ENCODE peak calls at places on chromosomes 4 and X, in four cellular contexts. U is astrocyte of the cerebellum, S is uterus, O is fibroblast of mammary gland. Y is an unnamed sample.

GRCh38 chrX:12329476-12329875 is 191.2 kb downstream of the FRMPD4 start:
- DNase-seq in S (no peak), U (no peak), O (peak), Y (no peak)

GRCh38 chrX:134607523-134607922 is 50.7 kb downstream of the PLAC1 start:
- DNase-seq in U (no peak), O (no peak), S (no peak), Y (peak)

GRCh38 chrX:149718757-149719156 is 6.9 kb downstream of the MAGEA11 start:
- DNase-seq in S (no peak), O (no peak), U (no peak), Y (no peak)

GRCh38 chrX:94057385-94057784 is 383.4 kb downstream of the FAM133A start:
- DNase-seq in U (peak), O (no peak), S (no peak), Y (peak)

GRCh38 chr4:182809417-182810102 is 107.6 kb downstream of the DCTD start:
- DNase-seq in S (no peak), O (no peak), U (no peak), Y (no peak)

GRCh38 chr4:5018096-5018495 is 1.2 kb downstream of the CYTL1 start:
- DNase-seq in U (no peak), O (no peak), S (no peak), Y (no peak)

GRCh38 chr4:125115476-125115875 is 199.3 kb upstream of the FAT4 start:
- DNase-seq in O (peak), U (peak), S (no peak), Y (peak)

GRCh38 chrX:53077207-53078197 is 4.7 kb upstream of the TSPYL2 start:
- DNase-seq in U (no peak), O (no peak), S (no peak), Y (no peak)

GRCh38 chrX:68938244-68939004 is 109.6 kb downstream of the EFNB1 start:
- DNase-seq in S (no peak), O (peak), U (peak), Y (peak)

GRCh38 chrX:102959471-102959870 is 22.4 kb downstream of the RAB40AL start:
- DNase-seq in O (peak), U (no peak), S (no peak), Y (peak)

GRCh38 chrX:151042852-151043251 is 59.7 kb downstream of the HMGB3 start:
- DNase-seq in U (no peak), O (no peak), S (no peak), Y (no peak)

GRCh38 chr4:181291615-181292014 is 951.6 kb upstream of the TENM3 start:
- DNase-seq in S (no peak), U (no peak), O (no peak), Y (no peak)

GRCh38 chr4:54513231-54513630 is 144.5 kb upstream of the KIT start:
- DNase-seq in U (peak), O (peak), S (no peak), Y (peak)

GRCh38 chr4:176193126-176193525 is 2.3 kb downstream of the SPATA4 start:
- DNase-seq in U (peak), O (peak), S (no peak), Y (peak)

GRCh38 chrX:30215357-30215843 is at the start of gene MAGEB2:
- DNase-seq in O (no peak), U (no peak), S (no peak), Y (no peak)

GRCh38 chr4:108366716-108367115 is 198.0 kb upstream of the LEF1 start:
- DNase-seq in O (no peak), U (no peak), S (no peak), Y (no peak)

GRCh38 chrX:101931104-101931493 is 728 bp downstream of the ZMAT1 start:
- DNase-seq in S (no peak), O (no peak), U (no peak), Y (no peak)
- TF ChIP-seq CTCF in S (no peak), O (no peak), U (no peak), Y (no peak)

DNA sequence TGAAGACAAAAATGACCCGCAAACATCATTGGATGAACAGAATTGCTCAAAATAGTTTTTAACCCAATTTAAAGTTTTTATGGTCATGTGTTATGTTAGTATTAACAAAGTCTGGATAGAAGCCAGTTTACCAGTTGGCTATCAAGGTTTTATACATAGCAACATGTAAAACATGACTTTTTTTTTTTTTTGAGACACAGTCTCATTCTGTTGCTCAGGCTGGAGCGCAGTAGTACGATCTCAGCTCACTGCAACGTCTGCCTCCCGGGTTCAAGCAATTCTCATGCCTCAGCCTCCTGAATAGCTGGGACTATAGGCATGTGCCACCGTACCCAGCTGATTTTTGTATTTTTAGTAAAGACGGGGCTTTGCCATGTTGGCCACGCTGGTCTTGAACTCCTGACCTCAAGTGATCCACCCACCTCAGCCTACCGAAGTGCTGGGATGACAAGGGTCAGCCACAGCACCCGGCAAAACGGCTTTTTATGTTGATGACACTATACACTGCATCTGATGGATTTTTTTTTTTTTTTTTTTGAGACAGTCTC is 3.4 kb downstream of the SAT1 start:
- DNase-seq in U (no peak), S (no peak), O (peak), Y (peak)
- H3K4me3 ChIP-seq in U (no peak), S (no peak), O (no peak), Y (no peak)

DNA sequence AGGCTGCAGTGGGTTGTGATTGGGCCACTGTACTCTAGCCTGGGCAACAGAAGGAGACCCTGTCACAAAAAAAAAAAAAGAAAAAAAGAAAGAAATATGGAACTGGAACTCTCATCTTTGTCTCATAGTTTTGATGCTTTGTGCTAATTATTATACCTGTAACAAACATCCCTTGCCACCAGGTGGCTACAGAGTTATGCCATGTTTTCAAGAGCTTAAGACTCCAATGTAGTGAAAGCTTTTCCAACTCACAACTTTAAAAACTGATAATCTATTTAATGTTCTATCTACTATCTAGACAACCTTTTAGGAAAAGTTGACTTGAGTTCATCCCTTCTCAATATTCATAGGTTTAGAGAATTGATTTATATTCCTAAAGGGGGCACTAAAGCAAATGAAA is 42.4 kb downstream of the HTR2C start:
- DNase-seq in S (no peak), U (peak), O (peak), Y (peak)
- TF ChIP-seq CTCF in S (no peak), U (peak), O (peak), Y (peak)

GRCh38 chr4:158134257-158134656 is 38.6 kb downstream of the GASK1B start:
- DNase-seq in O (no peak), U (no peak), S (no peak), Y (no peak)

GRCh38 chr4:158133551-158133950 is 39.3 kb downstream of the GASK1B start:
- DNase-seq in O (peak), S (no peak), U (no peak), Y (no peak)

GRCh38 chr4:158139086-158139485 is 33.7 kb downstream of the GASK1B start:
- DNase-seq in O (no peak), U (no peak), S (no peak), Y (no peak)
- H3K4me3 ChIP-seq in O (no peak), U (no peak), S (no peak), Y (no peak)

DNA sequence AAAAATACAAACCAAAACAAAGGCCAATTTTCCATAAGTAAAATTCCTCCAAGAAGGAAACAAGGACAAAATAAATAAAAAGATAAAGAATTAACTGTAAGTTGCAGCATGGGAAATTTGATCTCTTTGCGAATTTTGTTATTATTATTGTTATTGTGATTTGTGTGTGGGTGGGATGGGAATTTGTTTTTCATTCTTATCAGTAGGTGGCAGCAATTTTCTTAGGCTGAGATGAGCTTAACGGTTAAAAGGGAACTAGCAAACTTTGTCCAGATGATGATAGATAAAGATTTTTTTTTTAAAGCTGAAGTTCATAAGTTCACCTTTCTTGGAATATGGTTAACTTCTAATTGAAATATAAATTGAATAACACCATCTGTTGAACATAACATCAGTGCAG is 83.2 kb upstream of the IL1RAPL2 start:
- DNase-seq in U (no peak), O (peak), S (no peak), Y (no peak)
- TF ChIP-seq CTCF in U (peak), O (peak), S (no peak), Y (peak)

GRCh38 chrX:104696667-104697066 is 130.7 kb downstream of the IL1RAPL2 start:
- DNase-seq in U (no peak), O (no peak), S (no peak), Y (no peak)
- H3K4me3 ChIP-seq in U (no peak), O (no peak), S (no peak), Y (no peak)